ENCODE peak calls at places on chromosomes 6 and 20, in ten cellular contexts. One of them, this sample, is unnamed. For H3K79me2, the result is how much of the 10 kb centered on the place peaks cover.

GRCh38 chr6:2695464-2696095 is 55.1 kb downstream of the MYLK4 start:
- DNase-seq in PC-3: peak
- DNase-seq in mammary epithelial cell: peak
- DNase-seq in HCT116: peak
- DNase-seq in GM23248: peak
- DNase-seq in OCI-LY7: peak
- DNase-seq in DND-41: no peak
- DNase-seq in MM.1S: no peak
- DNase-seq in neural progenitor cell: peak
- DNase-seq in HepG2: peak
- DNase-seq in this sample: peak

GRCh38 chr6:37650071-37650481 is 47.6 kb downstream of the MDGA1 start:
- DNase-seq in PC-3: no peak
- DNase-seq in mammary epithelial cell: no peak
- DNase-seq in HCT116: no peak
- DNase-seq in GM23248: no peak
- DNase-seq in OCI-LY7: no peak
- DNase-seq in DND-41: no peak
- DNase-seq in MM.1S: no peak
- DNase-seq in neural progenitor cell: peak
- DNase-seq in HepG2: peak
- DNase-seq in this sample: no peak

GRCh38 chr6:15897063-15897934 is 231.6 kb upstream of the MYLIP start:
- DNase-seq in PC-3: no peak
- DNase-seq in mammary epithelial cell: peak
- DNase-seq in HCT116: no peak
- DNase-seq in GM23248: peak
- DNase-seq in OCI-LY7: no peak
- DNase-seq in DND-41: no peak
- DNase-seq in MM.1S: no peak
- DNase-seq in neural progenitor cell: no peak
- DNase-seq in HepG2: no peak
- DNase-seq in this sample: no peak

GRCh38 chr6:116049381-116049780 is 11.3 kb downstream of the FRK start:
- DNase-seq in PC-3: no peak
- DNase-seq in mammary epithelial cell: no peak
- DNase-seq in HCT116: no peak
- DNase-seq in GM23248: no peak
- DNase-seq in OCI-LY7: no peak
- DNase-seq in DND-41: no peak
- DNase-seq in MM.1S: no peak
- DNase-seq in neural progenitor cell: no peak
- DNase-seq in HepG2: no peak
- DNase-seq in this sample: no peak

GRCh38 chr6:88298446-88298845 is 132.3 kb upstream of the CNR1 start:
- DNase-seq in PC-3: no peak
- DNase-seq in mammary epithelial cell: no peak
- DNase-seq in HCT116: no peak
- DNase-seq in GM23248: no peak
- DNase-seq in OCI-LY7: no peak
- DNase-seq in DND-41: no peak
- DNase-seq in MM.1S: no peak
- DNase-seq in neural progenitor cell: no peak
- DNase-seq in HepG2: no peak
- DNase-seq in this sample: no peak

GRCh38 chr6:7229376-7230326 is 83.3 kb downstream of the SSR1 start:
- DNase-seq in PC-3: no peak
- DNase-seq in mammary epithelial cell: no peak
- DNase-seq in HCT116: no peak
- DNase-seq in GM23248: no peak
- DNase-seq in OCI-LY7: no peak
- DNase-seq in DND-41: no peak
- DNase-seq in MM.1S: no peak
- DNase-seq in neural progenitor cell: no peak
- DNase-seq in HepG2: no peak
- DNase-seq in this sample: no peak

GRCh38 chr6:169950558-169950957 is 199.1 kb downstream of the ERMARD start:
- DNase-seq in PC-3: peak
- DNase-seq in mammary epithelial cell: peak
- DNase-seq in HCT116: peak
- DNase-seq in GM23248: peak
- DNase-seq in OCI-LY7: peak
- DNase-seq in DND-41: peak
- DNase-seq in MM.1S: peak
- DNase-seq in neural progenitor cell: peak
- DNase-seq in HepG2: no peak
- DNase-seq in this sample: peak

GRCh38 chr6:158503222-158503621 is 56.7 kb upstream of the TMEM181 start:
- DNase-seq in PC-3: no peak
- DNase-seq in mammary epithelial cell: no peak
- DNase-seq in HCT116: no peak
- DNase-seq in GM23248: no peak
- DNase-seq in OCI-LY7: no peak
- DNase-seq in DND-41: no peak
- DNase-seq in MM.1S: no peak
- DNase-seq in neural progenitor cell: no peak
- DNase-seq in HepG2: no peak
- DNase-seq in this sample: no peak

GRCh38 chr20:51752343-51752951 is 15.7 kb downstream of the ATP9A start:
- DNase-seq in PC-3: peak
- DNase-seq in mammary epithelial cell: peak
- DNase-seq in HCT116: no peak
- DNase-seq in GM23248: peak
- DNase-seq in OCI-LY7: no peak
- DNase-seq in DND-41: no peak
- DNase-seq in MM.1S: no peak
- DNase-seq in neural progenitor cell: no peak
- DNase-seq in HepG2: peak
- DNase-seq in this sample: peak
- H3K4me2 ChIP-seq in PC-3: peak
- H3K4me2 ChIP-seq in mammary epithelial cell: peak
- H3K4me2 ChIP-seq in HCT116: peak
- H3K4me2 ChIP-seq in GM23248: peak
- H3K4me2 ChIP-seq in OCI-LY7: no peak
- H3K4me2 ChIP-seq in DND-41: no peak
- H3K4me2 ChIP-seq in MM.1S: no peak
- H3K4me2 ChIP-seq in neural progenitor cell: no peak
- H3K4me2 ChIP-seq in HepG2: peak
- H3K4me2 ChIP-seq in this sample: peak

DNA sequence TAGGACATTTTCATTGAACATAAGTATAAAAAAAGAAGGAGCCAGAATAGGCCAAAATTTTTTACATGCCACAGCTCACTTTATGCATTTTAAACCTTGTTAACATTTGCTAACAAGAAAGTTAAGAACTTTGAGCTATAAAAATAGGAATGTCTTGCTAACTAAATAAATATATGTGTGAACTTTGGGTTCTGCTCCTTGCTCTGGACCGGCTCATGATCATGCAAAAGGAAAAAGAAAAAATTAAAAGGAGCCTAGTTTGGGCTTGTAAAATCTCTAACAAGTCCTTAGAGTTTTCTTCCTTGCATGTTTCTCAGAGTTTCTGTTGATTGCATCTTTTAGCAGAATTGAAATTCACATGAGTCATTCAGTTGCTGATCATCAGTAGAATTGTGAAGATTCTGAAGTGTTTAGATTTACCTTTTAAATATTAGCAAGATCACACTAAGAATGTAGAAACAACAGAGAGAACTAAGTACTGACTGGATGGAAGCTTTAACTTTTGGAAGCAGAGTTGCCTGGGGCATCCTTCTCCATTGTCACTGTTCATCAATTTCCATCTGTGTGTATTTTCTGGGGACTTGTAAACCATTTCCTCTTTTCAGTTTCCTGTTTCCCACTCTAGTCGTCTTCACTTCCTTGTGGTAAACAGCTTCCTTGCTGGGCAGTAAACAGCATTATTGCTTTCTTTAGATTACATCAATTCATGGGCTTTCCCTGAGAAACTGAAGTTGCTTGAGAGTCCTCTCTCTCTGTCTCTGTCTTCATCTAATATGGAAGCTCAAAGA is 458.4 kb upstream of the BTBD3 start:
- DNase-seq in PC-3: no peak
- DNase-seq in mammary epithelial cell: no peak
- DNase-seq in HCT116: no peak
- DNase-seq in GM23248: peak
- DNase-seq in OCI-LY7: no peak
- DNase-seq in DND-41: no peak
- DNase-seq in MM.1S: no peak
- DNase-seq in neural progenitor cell: no peak
- DNase-seq in HepG2: no peak
- DNase-seq in this sample: no peak
- H3K27ac ChIP-seq in PC-3: no peak
- H3K27ac ChIP-seq in mammary epithelial cell: no peak
- H3K27ac ChIP-seq in HCT116: no peak
- H3K27ac ChIP-seq in GM23248: no peak
- H3K27ac ChIP-seq in OCI-LY7: no peak
- H3K27ac ChIP-seq in DND-41: no peak
- H3K27ac ChIP-seq in MM.1S: no peak
- H3K27ac ChIP-seq in neural progenitor cell: no peak
- H3K27ac ChIP-seq in HepG2: no peak
- H3K27ac ChIP-seq in this sample: no peak

GRCh38 chr20:45337367-45338120 is 10.7 kb downstream of the SDC4 start:
- DNase-seq in PC-3: peak
- DNase-seq in mammary epithelial cell: peak
- DNase-seq in HCT116: no peak
- DNase-seq in GM23248: peak
- DNase-seq in OCI-LY7: no peak
- DNase-seq in DND-41: no peak
- DNase-seq in MM.1S: no peak
- DNase-seq in neural progenitor cell: no peak
- DNase-seq in HepG2: peak
- DNase-seq in this sample: peak

GRCh38 chr20:45339799-45340198 is 8.4 kb downstream of the SDC4 start:
- DNase-seq in PC-3: no peak
- DNase-seq in mammary epithelial cell: no peak
- DNase-seq in HCT116: no peak
- DNase-seq in GM23248: no peak
- DNase-seq in OCI-LY7: peak
- DNase-seq in DND-41: no peak
- DNase-seq in MM.1S: no peak
- DNase-seq in neural progenitor cell: no peak
- DNase-seq in HepG2: no peak
- DNase-seq in this sample: no peak

GRCh38 chr20:45338121-45339030 is 9.8 kb downstream of the SDC4 start:
- DNase-seq in PC-3: no peak
- DNase-seq in mammary epithelial cell: no peak
- DNase-seq in HCT116: no peak
- DNase-seq in GM23248: peak
- DNase-seq in OCI-LY7: no peak
- DNase-seq in DND-41: no peak
- DNase-seq in MM.1S: no peak
- DNase-seq in neural progenitor cell: no peak
- DNase-seq in HepG2: peak
- DNase-seq in this sample: peak

GRCh38 chr20:45339084-45339483 is 9.1 kb downstream of the SDC4 start:
- DNase-seq in PC-3: no peak
- DNase-seq in mammary epithelial cell: peak
- DNase-seq in HCT116: no peak
- DNase-seq in GM23248: no peak
- DNase-seq in OCI-LY7: no peak
- DNase-seq in DND-41: no peak
- DNase-seq in MM.1S: no peak
- DNase-seq in neural progenitor cell: no peak
- DNase-seq in HepG2: no peak
- DNase-seq in this sample: no peak

DNA sequence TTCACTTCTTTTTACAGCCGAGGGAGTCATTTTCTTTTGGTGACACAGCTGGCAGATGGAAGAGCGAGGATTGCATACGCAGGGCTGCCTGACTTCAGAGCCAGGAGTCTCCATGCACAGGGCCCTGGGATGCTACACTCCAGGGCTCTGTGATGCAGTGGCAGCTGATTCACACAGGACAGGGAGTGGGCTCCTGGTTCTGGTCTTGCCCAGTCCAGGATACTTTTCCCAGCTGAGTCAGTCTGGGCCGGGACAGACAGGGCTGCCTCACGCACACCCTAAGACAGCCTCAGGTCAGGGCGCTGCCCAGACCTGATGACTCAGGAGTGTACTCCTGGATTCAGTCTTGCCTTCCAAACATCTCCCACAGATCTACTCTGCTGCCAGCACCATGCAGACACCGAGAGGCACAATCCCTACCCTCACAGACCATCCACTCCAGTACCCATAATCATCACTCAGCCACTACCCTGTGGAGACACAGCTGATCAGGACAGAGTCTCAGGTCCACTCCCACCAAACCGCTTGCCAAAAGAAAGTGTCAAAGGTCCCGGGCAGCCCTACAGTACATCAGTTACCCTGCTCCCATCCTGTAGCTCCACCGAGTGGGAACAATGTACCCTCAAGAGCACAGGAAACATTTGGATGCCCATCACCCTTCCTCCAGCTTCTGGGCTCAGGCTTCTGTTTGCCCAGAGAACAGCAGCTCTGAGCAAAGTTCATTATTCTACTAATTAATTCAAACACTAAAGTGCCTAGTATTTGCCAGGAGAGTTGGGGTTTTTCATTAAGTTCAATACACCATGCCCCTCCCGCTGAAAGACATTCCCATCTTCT is 11.5 kb downstream of the SDC4 start:
- DNase-seq in PC-3: peak
- DNase-seq in mammary epithelial cell: peak
- DNase-seq in HCT116: no peak
- DNase-seq in GM23248: peak
- DNase-seq in OCI-LY7: no peak
- DNase-seq in DND-41: no peak
- DNase-seq in MM.1S: no peak
- DNase-seq in neural progenitor cell: no peak
- DNase-seq in HepG2: peak
- DNase-seq in this sample: peak
- H3K79me2 ChIP-seq in PC-3: half or more
- H3K79me2 ChIP-seq in mammary epithelial cell: half or more
- H3K79me2 ChIP-seq in HCT116: half or more
- H3K79me2 ChIP-seq in GM23248: half or more
- H3K79me2 ChIP-seq in OCI-LY7: under half
- H3K79me2 ChIP-seq in DND-41: under half
- H3K79me2 ChIP-seq in MM.1S: under half
- H3K79me2 ChIP-seq in neural progenitor cell: under half
- H3K79me2 ChIP-seq in HepG2: under half
- H3K79me2 ChIP-seq in this sample: half or more

DNA sequence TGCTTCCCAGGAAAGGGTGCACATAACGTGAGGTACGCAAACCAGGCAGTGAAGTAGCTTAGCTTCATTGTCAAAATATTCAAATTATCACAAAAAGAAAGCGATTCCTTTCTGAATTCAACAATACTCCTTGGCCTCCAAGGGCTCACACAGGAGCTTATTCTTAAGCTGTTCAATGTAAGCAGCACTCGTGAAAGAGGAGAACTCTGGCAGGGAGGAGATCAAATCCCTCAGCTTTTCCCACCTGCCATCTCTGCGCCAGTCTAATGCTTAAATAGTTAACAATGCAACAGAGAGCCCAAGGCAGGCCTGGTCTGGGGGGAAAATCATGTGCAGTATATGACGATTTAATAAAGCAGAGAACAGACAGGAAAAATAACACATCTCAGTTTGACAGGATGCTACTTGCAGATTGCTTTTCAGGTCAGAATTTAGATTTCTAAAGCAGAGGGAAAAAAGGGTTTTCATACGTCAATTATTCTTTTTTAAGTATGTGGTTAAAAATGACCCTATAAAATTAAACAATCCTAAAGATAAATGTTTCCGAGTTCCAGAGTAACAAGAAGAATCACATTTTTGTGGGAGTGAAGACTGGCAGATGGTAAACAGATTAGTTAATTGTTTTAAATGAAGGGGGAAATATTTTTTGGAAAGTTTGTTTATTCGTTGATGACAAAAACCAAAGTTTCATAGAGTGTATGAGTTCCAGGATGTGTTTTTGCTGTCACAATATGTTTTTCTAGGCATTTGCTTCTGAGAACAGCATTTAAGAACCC is 46.0 kb downstream of the PLAGL1 start:
- DNase-seq in PC-3: no peak
- DNase-seq in mammary epithelial cell: no peak
- DNase-seq in HCT116: no peak
- DNase-seq in GM23248: no peak
- DNase-seq in OCI-LY7: no peak
- DNase-seq in DND-41: no peak
- DNase-seq in MM.1S: no peak
- DNase-seq in neural progenitor cell: peak
- DNase-seq in HepG2: no peak
- DNase-seq in this sample: no peak
- H3K4me2 ChIP-seq in PC-3: no peak
- H3K4me2 ChIP-seq in mammary epithelial cell: no peak
- H3K4me2 ChIP-seq in HCT116: no peak
- H3K4me2 ChIP-seq in GM23248: peak
- H3K4me2 ChIP-seq in OCI-LY7: no peak
- H3K4me2 ChIP-seq in DND-41: no peak
- H3K4me2 ChIP-seq in MM.1S: no peak
- H3K4me2 ChIP-seq in neural progenitor cell: peak
- H3K4me2 ChIP-seq in HepG2: no peak
- H3K4me2 ChIP-seq in this sample: no peak

This sample was measured in fibroblast of lung.